ENCODE peak calls at places on chromosomes 12 and 14, in six cellular contexts. One of them, this sample, is unnamed.

GRCh38 chr14:68191567-68192321 is 372.2 kb downstream of the RAD51B start:
- DNase-seq in RWPE1: peak
- DNase-seq in mesenchymal stem cell: peak
- DNase-seq in COR-L47: no peak
- DNase-seq in T-helper 2 cell: no peak
- DNase-seq in central memory CD4-positive, alpha-beta T cell: no peak
- DNase-seq in this sample: no peak

GRCh38 chr12:6823161-6824084 is 1.8 kb downstream of the GPR162 start:
- DNase-seq in RWPE1: no peak
- DNase-seq in mesenchymal stem cell: no peak
- DNase-seq in COR-L47: no peak
- DNase-seq in T-helper 2 cell: no peak
- DNase-seq in central memory CD4-positive, alpha-beta T cell: no peak
- DNase-seq in this sample: no peak

GRCh38 chr12:115437061-115437567 is 753.1 kb upstream of the TBX3 start:
- DNase-seq in RWPE1: no peak
- DNase-seq in mesenchymal stem cell: no peak
- DNase-seq in COR-L47: no peak
- DNase-seq in T-helper 2 cell: no peak
- DNase-seq in central memory CD4-positive, alpha-beta T cell: no peak
- DNase-seq in this sample: no peak

GRCh38 chr12:52791271-52792184 is 4.4 kb downstream of the KRT3 start:
- DNase-seq in RWPE1: no peak
- DNase-seq in mesenchymal stem cell: no peak
- DNase-seq in COR-L47: no peak
- DNase-seq in T-helper 2 cell: no peak
- DNase-seq in central memory CD4-positive, alpha-beta T cell: no peak
- DNase-seq in this sample: no peak

GRCh38 chr12:9248435-9248834 is 40.2 kb upstream of the PZP start:
- DNase-seq in RWPE1: no peak
- DNase-seq in mesenchymal stem cell: no peak
- DNase-seq in COR-L47: no peak
- DNase-seq in T-helper 2 cell: no peak
- DNase-seq in central memory CD4-positive, alpha-beta T cell: no peak
- DNase-seq in this sample: no peak

GRCh38 chr12:61521258-61521657 is 738.9 kb upstream of the USP15 start:
- DNase-seq in RWPE1: no peak
- DNase-seq in mesenchymal stem cell: no peak
- DNase-seq in COR-L47: no peak
- DNase-seq in T-helper 2 cell: no peak
- DNase-seq in central memory CD4-positive, alpha-beta T cell: no peak
- DNase-seq in this sample: no peak

GRCh38 chr12:78321696-78322095 is 491.0 kb downstream of the NAV3 start:
- DNase-seq in RWPE1: no peak
- DNase-seq in mesenchymal stem cell: no peak
- DNase-seq in COR-L47: no peak
- DNase-seq in T-helper 2 cell: no peak
- DNase-seq in central memory CD4-positive, alpha-beta T cell: no peak
- DNase-seq in this sample: no peak

GRCh38 chr12:113609692-113610469 is 138.2 kb upstream of the LHX5 start:
- DNase-seq in RWPE1: no peak
- DNase-seq in mesenchymal stem cell: no peak
- DNase-seq in COR-L47: no peak
- DNase-seq in T-helper 2 cell: no peak
- DNase-seq in central memory CD4-positive, alpha-beta T cell: no peak
- DNase-seq in this sample: no peak

GRCh38 chr12:85057370-85057963 is 21.3 kb downstream of the LRRIQ1 start:
- DNase-seq in RWPE1: peak
- DNase-seq in mesenchymal stem cell: peak
- DNase-seq in COR-L47: peak
- DNase-seq in T-helper 2 cell: peak
- DNase-seq in central memory CD4-positive, alpha-beta T cell: no peak
- DNase-seq in this sample: peak

GRCh38 chr14:92651106-92651792 is 97.2 kb downstream of the LGMN start:
- DNase-seq in RWPE1: no peak
- DNase-seq in mesenchymal stem cell: no peak
- DNase-seq in COR-L47: no peak
- DNase-seq in T-helper 2 cell: peak
- DNase-seq in central memory CD4-positive, alpha-beta T cell: peak
- DNase-seq in this sample: peak

GRCh38 chr12:19093218-19093617 is 36.3 kb upstream of the PLEKHA5 start:
- DNase-seq in RWPE1: no peak
- DNase-seq in mesenchymal stem cell: peak
- DNase-seq in COR-L47: no peak
- DNase-seq in T-helper 2 cell: no peak
- DNase-seq in central memory CD4-positive, alpha-beta T cell: no peak
- DNase-seq in this sample: no peak

GRCh38 chr14:38016497-38016896 is 191.2 kb upstream of the SSTR1 start:
- DNase-seq in RWPE1: no peak
- DNase-seq in mesenchymal stem cell: no peak
- DNase-seq in COR-L47: no peak
- DNase-seq in T-helper 2 cell: no peak
- DNase-seq in central memory CD4-positive, alpha-beta T cell: no peak
- DNase-seq in this sample: no peak

GRCh38 chr12:27703720-27704452 is 6.7 kb upstream of the MRPS35 start:
- DNase-seq in RWPE1: peak
- DNase-seq in mesenchymal stem cell: peak
- DNase-seq in COR-L47: peak
- DNase-seq in T-helper 2 cell: peak
- DNase-seq in central memory CD4-positive, alpha-beta T cell: peak
- DNase-seq in this sample: peak

GRCh38 chr12:6327591-6328041 is 14.3 kb downstream of the TNFRSF1A start:
- DNase-seq in RWPE1: no peak
- DNase-seq in mesenchymal stem cell: no peak
- DNase-seq in COR-L47: no peak
- DNase-seq in T-helper 2 cell: no peak
- DNase-seq in central memory CD4-positive, alpha-beta T cell: no peak
- DNase-seq in this sample: no peak

GRCh38 chr12:95789126-95790024 is 1.2 kb downstream of the NTN4 start:
- DNase-seq in RWPE1: no peak
- DNase-seq in mesenchymal stem cell: peak
- DNase-seq in COR-L47: peak
- DNase-seq in T-helper 2 cell: no peak
- DNase-seq in central memory CD4-positive, alpha-beta T cell: no peak
- DNase-seq in this sample: no peak

GRCh38 chr12:11677752-11678151 is 28.3 kb downstream of the ETV6 start:
- DNase-seq in RWPE1: no peak
- DNase-seq in mesenchymal stem cell: no peak
- DNase-seq in COR-L47: no peak
- DNase-seq in T-helper 2 cell: no peak
- DNase-seq in central memory CD4-positive, alpha-beta T cell: no peak
- DNase-seq in this sample: no peak

GRCh38 chr12:29783773-29784666 is at the start of gene TMTC1:
- DNase-seq in RWPE1: peak
- DNase-seq in mesenchymal stem cell: peak
- DNase-seq in COR-L47: no peak
- DNase-seq in T-helper 2 cell: no peak
- DNase-seq in central memory CD4-positive, alpha-beta T cell: no peak
- DNase-seq in this sample: no peak

GRCh38 chr12:100668939-100669536 is 95.6 kb downstream of the GAS2L3 start:
- DNase-seq in RWPE1: peak
- DNase-seq in mesenchymal stem cell: peak
- DNase-seq in COR-L47: peak
- DNase-seq in T-helper 2 cell: peak
- DNase-seq in central memory CD4-positive, alpha-beta T cell: no peak
- DNase-seq in this sample: peak

GRCh38 chr12:69540606-69541386 is 44.5 kb upstream of the CCT2 start:
- DNase-seq in RWPE1: no peak
- DNase-seq in mesenchymal stem cell: peak
- DNase-seq in COR-L47: no peak
- DNase-seq in T-helper 2 cell: no peak
- DNase-seq in central memory CD4-positive, alpha-beta T cell: no peak
- DNase-seq in this sample: no peak

GRCh38 chr14:57851354-57851753 is 14.5 kb downstream of the SLC35F4 start:
- DNase-seq in RWPE1: no peak
- DNase-seq in mesenchymal stem cell: no peak
- DNase-seq in COR-L47: no peak
- DNase-seq in T-helper 2 cell: no peak
- DNase-seq in central memory CD4-positive, alpha-beta T cell: no peak
- DNase-seq in this sample: no peak

GRCh38 chr12:31234955-31235867 is 90.7 kb downstream of the SINHCAF start:
- DNase-seq in RWPE1: peak
- DNase-seq in mesenchymal stem cell: peak
- DNase-seq in COR-L47: peak
- DNase-seq in T-helper 2 cell: no peak
- DNase-seq in central memory CD4-positive, alpha-beta T cell: no peak
- DNase-seq in this sample: no peak

GRCh38 chr12:101823891-101824290 is 6.9 kb downstream of the GNPTAB start:
- DNase-seq in RWPE1: peak
- DNase-seq in mesenchymal stem cell: peak
- DNase-seq in COR-L47: peak
- DNase-seq in T-helper 2 cell: peak
- DNase-seq in central memory CD4-positive, alpha-beta T cell: peak
- DNase-seq in this sample: peak

GRCh38 chr12:124531281-124531745 is 36.1 kb downstream of the NCOR2 start:
- DNase-seq in RWPE1: no peak
- DNase-seq in mesenchymal stem cell: peak
- DNase-seq in COR-L47: peak
- DNase-seq in T-helper 2 cell: no peak
- DNase-seq in central memory CD4-positive, alpha-beta T cell: no peak
- DNase-seq in this sample: no peak

GRCh38 chr12:51822956-51823355 is 25.6 kb downstream of the FIGNL2 start:
- DNase-seq in RWPE1: no peak
- DNase-seq in mesenchymal stem cell: no peak
- DNase-seq in COR-L47: no peak
- DNase-seq in T-helper 2 cell: no peak
- DNase-seq in central memory CD4-positive, alpha-beta T cell: no peak
- DNase-seq in this sample: no peak

GRCh38 chr14:82313889-82314288 is 780.2 kb upstream of the SEL1L start:
- DNase-seq in RWPE1: no peak
- DNase-seq in mesenchymal stem cell: no peak
- DNase-seq in COR-L47: peak
- DNase-seq in T-helper 2 cell: no peak
- DNase-seq in central memory CD4-positive, alpha-beta T cell: no peak
- DNase-seq in this sample: no peak

GRCh38 chr12:57008113-57008687 is 1.9 kb upstream of the ZBTB39 start:
- DNase-seq in RWPE1: peak
- DNase-seq in mesenchymal stem cell: peak
- DNase-seq in COR-L47: peak
- DNase-seq in T-helper 2 cell: peak
- DNase-seq in central memory CD4-positive, alpha-beta T cell: peak
- DNase-seq in this sample: no peak

GRCh38 chr12:25813843-25814242 is 144.6 kb upstream of the RASSF8 start:
- DNase-seq in RWPE1: no peak
- DNase-seq in mesenchymal stem cell: no peak
- DNase-seq in COR-L47: no peak
- DNase-seq in T-helper 2 cell: no peak
- DNase-seq in central memory CD4-positive, alpha-beta T cell: no peak
- DNase-seq in this sample: no peak

GRCh38 chr12:57717846-57718640 is 20.5 kb downstream of the AGAP2 start:
- DNase-seq in RWPE1: no peak
- DNase-seq in mesenchymal stem cell: no peak
- DNase-seq in COR-L47: no peak
- DNase-seq in T-helper 2 cell: no peak
- DNase-seq in central memory CD4-positive, alpha-beta T cell: no peak
- DNase-seq in this sample: no peak

GRCh38 chr14:64806202-64806861 is 73.4 kb downstream of the SPTB start:
- DNase-seq in RWPE1: peak
- DNase-seq in mesenchymal stem cell: peak
- DNase-seq in COR-L47: peak
- DNase-seq in T-helper 2 cell: no peak
- DNase-seq in central memory CD4-positive, alpha-beta T cell: no peak
- DNase-seq in this sample: no peak

GRCh38 chr12:130633771-130634170 is 82.3 kb downstream of the RIMBP2 start:
- DNase-seq in RWPE1: peak
- DNase-seq in mesenchymal stem cell: no peak
- DNase-seq in COR-L47: peak
- DNase-seq in T-helper 2 cell: no peak
- DNase-seq in central memory CD4-positive, alpha-beta T cell: no peak
- DNase-seq in this sample: no peak

GRCh38 chr14:77714926-77715325 is 7.0 kb downstream of the SLIRP start:
- DNase-seq in RWPE1: no peak
- DNase-seq in mesenchymal stem cell: no peak
- DNase-seq in COR-L47: no peak
- DNase-seq in T-helper 2 cell: peak
- DNase-seq in central memory CD4-positive, alpha-beta T cell: no peak
- DNase-seq in this sample: no peak

GRCh38 chr14:28666961-28667360 is 99.6 kb upstream of the FOXG1 start:
- DNase-seq in RWPE1: no peak
- DNase-seq in mesenchymal stem cell: peak
- DNase-seq in COR-L47: no peak
- DNase-seq in T-helper 2 cell: no peak
- DNase-seq in central memory CD4-positive, alpha-beta T cell: no peak
- DNase-seq in this sample: no peak

This sample was measured in CMK.